ENCODE peak calls at places on chromosomes 5 and 9, in seven cellular contexts. G, X, I, S, T, O and C are unnamed samples.

GRCh38 chr9:12014488-12014887 is 678.7 kb upstream of the TYRP1 start:
- DNase-seq in O (no peak), S (no peak), I (no peak), G (no peak), T (no peak), X (no peak), C (no peak)

GRCh38 chr5:56148453-56148971 is 84.6 kb downstream of the ANKRD55 start:
- DNase-seq in T (no peak), G (peak), S (no peak), X (peak), O (no peak), I (peak), C (no peak)

GRCh38 chr5:147427784-147428401 is 82.0 kb downstream of the DPYSL3 start:
- DNase-seq in I (no peak), O (no peak), G (no peak), T (no peak), X (no peak), S (no peak), C (no peak)

GRCh38 chr9:127567898-127568617 is 44.0 kb upstream of the STXBP1 start:
- DNase-seq in I (no peak), T (no peak), S (no peak), G (peak), O (no peak), X (no peak), C (no peak)

GRCh38 chr5:163622796-163623195 is 117.4 kb downstream of the MAT2B start:
- DNase-seq in O (no peak), I (no peak), S (no peak), G (no peak), X (no peak), T (no peak), C (no peak)

GRCh38 chr9:137417161-137418021 is 5.6 kb downstream of the EXD3 start:
- DNase-seq in S (no peak), O (no peak), X (no peak), T (no peak), I (no peak), G (no peak), C (no peak)

GRCh38 chr5:180208435-180209081 is 453 bp downstream of the RASGEF1C start:
- DNase-seq in G (no peak), O (no peak), X (no peak), T (no peak), I (no peak), S (no peak), C (peak)

GRCh38 chr5:133847886-133848285 is 120.5 kb downstream of the C5orf15 start:
- DNase-seq in G (no peak), T (no peak), O (no peak), S (no peak), I (no peak), X (no peak), C (no peak)

GRCh38 chr5:132489051-132489770 is 1.4 kb downstream of the IRF1 start:
- DNase-seq in G (peak), T (no peak), S (no peak), O (peak), X (no peak), I (no peak), C (peak)

GRCh38 chr5:138466058-138466899 is 1.0 kb downstream of the EGR1 start:
- DNase-seq in I (no peak), X (no peak), S (no peak), T (peak), O (peak), G (peak), C (no peak)

GRCh38 chr9:129145841-129146292 is 32.2 kb downstream of the IER5L start:
- DNase-seq in O (no peak), I (no peak), S (peak), X (no peak), T (no peak), G (no peak), C (no peak)

GRCh38 chr5:56838409-56839039 is 23.2 kb downstream of the MAP3K1 start:
- DNase-seq in I (peak), S (no peak), T (peak), X (no peak), G (no peak), O (no peak), C (no peak)

GRCh38 chr9:117145811-117146490 is 268.9 kb downstream of the ASTN2 start:
- DNase-seq in X (no peak), S (no peak), T (no peak), I (no peak), O (no peak), G (no peak), C (no peak)

GRCh38 chr9:131036071-131036470 is 27.1 kb downstream of the LAMC3 start:
- DNase-seq in X (no peak), T (no peak), I (no peak), S (no peak), G (no peak), O (no peak), C (no peak)

GRCh38 chr9:38026021-38026809 is 42.8 kb downstream of the SHB start:
- DNase-seq in G (no peak), S (peak), O (no peak), X (no peak), I (no peak), T (peak), C (no peak)

GRCh38 chr5:14204785-14205321 is 61.7 kb downstream of the TRIO start:
- DNase-seq in X (no peak), S (peak), T (peak), I (no peak), G (peak), O (peak), C (no peak)

GRCh38 chr9:113772121-113772885 is 103.8 kb upstream of the ZNF618 start:
- DNase-seq in I (no peak), O (no peak), G (no peak), X (no peak), T (peak), S (no peak), C (peak)

GRCh38 chr5:101390317-101390908 is 487.3 kb upstream of the ST8SIA4 start:
- DNase-seq in G (no peak), O (no peak), X (no peak), I (no peak), T (peak), S (peak), C (no peak)

GRCh38 chr9:92639791-92640271 is 30.1 kb downstream of the IPPK start:
- DNase-seq in S (no peak), T (no peak), X (no peak), G (no peak), O (peak), I (no peak), C (peak)

GRCh38 chr5:171494452-171495121 is 75.1 kb downstream of the FGF18 start:
- DNase-seq in S (peak), X (no peak), T (peak), O (no peak), G (no peak), I (no peak), C (no peak)

GRCh38 chr5:40409600-40409999 is 270.1 kb upstream of the PTGER4 start:
- DNase-seq in X (peak), G (no peak), O (no peak), S (no peak), I (no peak), T (no peak), C (no peak)

GRCh38 chr9:120892748-120893584 is 16.0 kb upstream of the PHF19 start:
- DNase-seq in G (no peak), I (peak), T (peak), X (peak), O (no peak), S (no peak), C (no peak)

DNA sequence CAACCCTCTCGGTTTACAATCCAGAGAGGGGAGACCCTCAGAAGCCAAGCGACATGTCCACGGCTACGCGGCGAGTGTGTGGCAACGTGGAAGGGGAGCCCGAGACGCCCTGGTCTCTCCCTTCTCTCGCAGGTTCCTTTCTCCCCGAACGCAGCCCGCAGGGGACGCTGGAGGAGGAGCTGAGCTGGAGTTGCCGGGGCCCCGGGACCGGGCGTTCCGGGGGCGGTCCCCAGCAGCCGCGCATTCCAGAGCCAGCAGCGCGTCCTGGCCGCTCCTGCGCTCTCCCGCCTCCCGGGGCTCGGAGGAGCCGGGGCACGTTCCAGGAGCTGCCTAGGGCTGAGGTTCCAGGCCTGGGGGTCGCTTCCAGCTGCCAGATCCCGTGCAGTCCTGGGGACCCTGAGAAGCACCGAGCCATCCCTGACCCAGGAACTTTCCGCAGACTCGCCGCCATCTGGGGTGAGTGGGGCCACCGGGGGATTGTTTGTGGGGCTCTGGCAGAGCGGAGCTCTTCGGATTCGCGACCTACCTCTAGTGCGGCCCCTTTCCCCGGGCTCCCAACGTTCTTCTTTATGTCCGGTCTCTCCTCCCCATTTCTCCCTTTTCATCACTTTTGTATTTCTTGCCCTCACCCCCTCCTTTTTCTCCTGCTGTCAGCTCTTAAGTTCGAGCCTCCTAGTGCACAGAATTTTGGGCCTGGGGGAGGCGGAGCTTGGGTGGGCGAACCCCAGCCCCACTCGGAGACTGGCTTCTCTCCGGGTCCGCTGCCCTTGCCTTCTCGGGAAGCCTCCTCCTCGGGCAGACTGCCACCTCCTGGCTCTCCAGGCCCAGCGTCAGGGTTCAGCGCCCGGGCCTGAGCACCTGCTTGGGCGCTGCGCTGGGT is at the start of gene SMIM3:
- DNase-seq in I (peak), T (no peak), O (peak), G (peak), X (peak), S (peak), C (peak)
- TF ChIP-seq CTCF in I (peak), T (peak), O (peak), G (peak), X (peak), S (peak), C (peak)

GRCh38 chr9:123321874-123322770 is 33.9 kb upstream of the CRB2 start:
- DNase-seq in I (no peak), O (no peak), T (no peak), X (no peak), S (no peak), G (no peak), C (no peak)
- TF ChIP-seq CTCF in I (no peak), O (no peak), T (no peak), X (no peak), S (no peak), G (no peak), C (no peak)

GRCh38 chr5:178765753-178766300 is 35.4 kb upstream of the ZNF354A start:
- DNase-seq in O (peak), T (no peak), S (no peak), X (no peak), I (no peak), G (no peak), C (no peak)

GRCh38 chr5:178769617-178770290 is 39.3 kb upstream of the ZNF354A start:
- DNase-seq in O (peak), G (no peak), S (no peak), X (no peak), I (no peak), T (no peak), C (no peak)

GRCh38 chr5:178768371-178769260 is 38.2 kb upstream of the ZNF354A start:
- DNase-seq in I (no peak), X (no peak), T (no peak), G (no peak), O (peak), S (no peak), C (no peak)

GRCh38 chr5:178770621-178771020 is 40.2 kb upstream of the ZNF354A start:
- DNase-seq in O (no peak), X (no peak), T (no peak), G (no peak), I (no peak), S (no peak), C (no peak)

GRCh38 chr5:178766936-178767912 is 36.8 kb upstream of the ZNF354A start:
- DNase-seq in X (no peak), O (peak), G (no peak), I (no peak), S (no peak), T (no peak), C (no peak)
- TF ChIP-seq CTCF in X (no peak), O (no peak), G (no peak), I (no peak), S (no peak), T (no peak), C (no peak)

GRCh38 chr5:19256036-19256435 is 732.0 kb downstream of the CDH18 start:
- DNase-seq in G (no peak), X (no peak), O (no peak), T (no peak), I (no peak), S (no peak), C (no peak)
- TF ChIP-seq CTCF in G (no peak), X (no peak), O (no peak), T (no peak), I (no peak), S (no peak), C (no peak)

GRCh38 chr9:112366591-112366990 is 13.3 kb upstream of the HSDL2 start:
- DNase-seq in I (no peak), X (no peak), T (no peak), G (no peak), S (no peak), O (no peak), C (no peak)
- TF ChIP-seq CTCF in I (no peak), X (no peak), T (peak), G (no peak), S (no peak), O (no peak), C (peak)

DNA sequence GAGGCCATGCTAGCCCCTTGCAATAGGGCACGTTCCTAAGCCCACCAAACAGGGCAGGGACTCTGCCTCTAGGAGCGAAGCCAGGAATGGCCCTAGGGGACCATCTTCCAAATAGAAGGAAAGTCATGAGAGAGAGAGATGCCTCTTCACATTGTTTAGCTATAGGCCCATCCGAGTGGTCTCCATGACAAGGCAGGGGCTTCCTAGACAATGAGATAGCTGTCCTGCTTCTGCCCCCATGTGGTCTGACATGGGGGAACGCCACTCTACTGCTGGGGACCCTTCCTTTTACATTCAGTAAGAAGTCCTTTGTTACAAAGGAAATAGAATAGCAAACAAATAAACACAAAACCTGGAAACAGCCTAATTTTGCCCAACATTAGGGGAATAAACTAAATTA is 17.9 kb upstream of the KIF4B start:
- DNase-seq in X (no peak), I (no peak), S (no peak), O (no peak), T (no peak), G (no peak), C (no peak)
- TF ChIP-seq CTCF in X (no peak), I (no peak), S (no peak), O (no peak), T (no peak), G (no peak), C (no peak)

DNA sequence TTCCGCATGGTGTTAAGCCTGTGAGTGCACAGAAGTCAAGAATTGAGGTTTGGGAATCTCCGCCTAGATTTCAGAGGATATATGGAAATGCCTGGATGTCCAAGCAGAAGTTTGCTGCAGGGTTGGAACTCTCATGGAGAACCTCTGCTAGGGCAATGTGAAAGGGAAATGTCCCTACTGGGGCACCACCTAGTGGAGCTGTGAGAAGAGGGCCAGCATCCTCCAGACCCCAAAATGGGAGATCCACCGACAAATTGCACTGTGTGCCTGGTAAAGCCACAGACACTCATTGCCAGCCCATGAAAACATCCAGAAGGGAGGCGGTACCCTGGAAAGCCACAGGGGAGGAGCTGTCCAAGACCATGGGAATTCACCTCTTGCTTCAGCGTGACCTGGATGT is 3.6 kb upstream of the SAXO1 start:
- DNase-seq in T (no peak), S (no peak), I (no peak), O (no peak), X (no peak), G (no peak), C (no peak)
- TF ChIP-seq CTCF in T (peak), S (no peak), I (peak), O (no peak), X (no peak), G (no peak), C (peak)

GRCh38 chr5:136064510-136064909 is 35.7 kb downstream of the TGFBI start:
- DNase-seq in I (no peak), O (no peak), S (no peak), G (no peak), T (no peak), X (no peak), C (no peak)

GRCh38 chr5:136061630-136062381 is 33.0 kb downstream of the TGFBI start:
- DNase-seq in T (no peak), O (no peak), I (no peak), S (no peak), X (no peak), G (no peak), C (no peak)

GRCh38 chr5:136063778-136064465 is 35.1 kb downstream of the TGFBI start:
- DNase-seq in I (no peak), S (no peak), T (no peak), O (no peak), X (no peak), G (no peak), C (no peak)

GRCh38 chr5:136060963-136061362 is 32.2 kb downstream of the TGFBI start:
- DNase-seq in I (no peak), X (no peak), S (no peak), T (no peak), G (no peak), O (no peak), C (no peak)

DNA sequence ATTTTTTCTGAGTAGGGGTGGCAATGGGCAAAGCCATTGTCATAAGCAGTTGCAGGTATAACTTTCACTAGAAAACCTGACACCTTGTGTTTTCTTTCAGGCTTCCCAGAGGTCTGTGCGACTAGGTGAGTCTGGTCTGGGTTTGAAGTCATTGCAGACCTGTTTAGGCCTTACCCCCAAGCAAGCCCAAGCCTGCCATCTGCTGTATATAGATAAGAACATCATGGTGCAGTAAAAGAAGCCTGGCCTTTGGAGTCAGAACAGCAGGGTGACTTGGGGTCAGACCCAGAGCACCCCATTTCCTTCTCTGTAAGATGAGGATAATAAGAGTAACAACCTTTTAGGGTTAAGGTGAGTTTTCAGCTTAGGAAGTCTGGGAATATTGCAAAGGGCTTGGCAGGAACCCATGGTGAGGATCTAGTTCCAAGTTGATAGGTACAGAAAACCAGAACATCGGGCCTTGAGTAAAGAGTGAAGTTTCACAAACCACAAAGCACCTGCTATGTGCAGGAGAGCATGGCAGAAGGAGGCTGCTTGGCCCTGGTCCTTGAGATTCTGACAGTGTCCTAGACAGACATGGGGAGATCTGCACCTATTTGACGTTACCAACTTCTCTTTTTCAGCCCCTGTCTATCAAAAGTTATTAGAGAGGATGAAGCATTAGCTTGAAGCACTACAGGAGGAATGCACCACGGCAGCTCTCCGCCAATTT is 33.9 kb downstream of the TGFBI start:
- DNase-seq in S (no peak), T (no peak), G (no peak), X (no peak), I (peak), O (no peak), C (no peak)
- TF ChIP-seq CTCF in S (peak), T (peak), G (peak), X (no peak), I (peak), O (peak), C (peak)

DNA sequence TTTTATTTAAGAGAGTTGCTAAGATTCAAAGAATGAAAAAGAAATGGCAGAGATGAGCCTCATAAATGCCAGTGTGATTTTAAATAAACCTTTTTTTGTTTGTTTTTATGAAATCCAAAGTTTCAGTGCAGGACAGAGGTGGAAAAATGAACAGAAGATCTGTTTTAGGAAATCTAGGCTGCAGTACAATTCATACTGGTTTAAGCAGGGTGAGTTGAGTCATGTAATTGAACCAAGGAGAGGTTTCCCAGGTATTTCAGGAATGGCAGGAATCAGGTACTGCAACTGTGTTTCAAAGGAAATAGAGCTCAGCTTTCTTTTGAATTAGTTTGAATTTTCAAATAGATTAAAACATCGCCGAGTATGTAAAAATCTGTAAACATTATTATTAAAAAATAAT is 3.0 kb upstream of the ANKRD31 start:
- DNase-seq in O (no peak), X (no peak), G (no peak), S (no peak), T (no peak), I (no peak), C (no peak)
- TF ChIP-seq CTCF in O (no peak), X (no peak), G (no peak), S (no peak), T (no peak), I (no peak), C (no peak)